ENCODE peak calls at places on chromosomes 2 and 18, in nine cellular contexts. Q is body of pancreas, M is cardiac septum, O is pancreas, N is H54, V is occipital lobe, C is substantia nigra, Y is cardiac fibroblast, L is epithelial cell of prostate. P is an unnamed sample.

GRCh38 chr2:19669605-19670004 is 232.2 kb downstream of the TTC32 start:
- DNase-seq in Q (no peak), M (no peak), O (no peak), N (no peak), V (no peak), C (no peak), Y (no peak), L (no peak), P (no peak)

GRCh38 chr2:156505696-156506095 is 69.5 kb downstream of the GPD2 start:
- DNase-seq in Q (no peak), M (no peak), O (no peak), N (no peak), V (no peak), C (no peak), Y (no peak), L (no peak), P (no peak)

GRCh38 chr2:101696272-101697123 is 1.0 kb upstream of the MAP4K4 start:
- DNase-seq in Q (peak), M (no peak), O (peak), N (no peak), V (no peak), C (peak), Y (peak), L (no peak), P (no peak)

GRCh38 chr2:7649461-7650228 is 732.4 kb downstream of the RNF144A start:
- DNase-seq in Q (no peak), M (no peak), O (no peak), N (no peak), V (no peak), C (no peak), Y (no peak), L (no peak), P (no peak)

GRCh38 chr2:208363485-208363884 is 43.1 kb upstream of the PTH2R start:
- DNase-seq in Q (no peak), M (no peak), O (no peak), N (no peak), V (no peak), C (no peak), Y (peak), L (peak), P (no peak)

GRCh38 chr2:85843543-85843942 is 45.2 kb downstream of the ST3GAL5 start:
- DNase-seq in Q (no peak), M (no peak), O (no peak), N (no peak), V (no peak), C (no peak), Y (peak), L (no peak), P (no peak)

GRCh38 chr2:70328921-70329561 is 27.2 kb upstream of the FAM136A start:
- DNase-seq in Q (peak), M (peak), O (peak), N (peak), V (no peak), C (no peak), Y (peak), L (peak), P (no peak)

GRCh38 chr2:239259173-239259572 is 141.6 kb downstream of the HDAC4 start:
- DNase-seq in Q (no peak), M (peak), O (no peak), N (no peak), V (no peak), C (no peak), Y (no peak), L (no peak), P (peak)

GRCh38 chr18:57834616-57835015 is 31.5 kb upstream of the ATP8B1 start:
- DNase-seq in Q (no peak), M (no peak), O (no peak), N (no peak), V (no peak), C (no peak), Y (peak), L (no peak), P (no peak)

GRCh38 chr18:39600894-39601293 is 2035.3 kb upstream of the CELF4 start:
- DNase-seq in Q (no peak), M (no peak), O (no peak), N (no peak), V (no peak), C (no peak), Y (no peak), L (no peak), P (peak)

GRCh38 chr2:219060821-219061791 is at the start of gene IHH:
- DNase-seq in Q (peak), M (no peak), O (peak), N (no peak), V (no peak), C (no peak), Y (no peak), L (no peak), P (no peak)

GRCh38 chr2:179441551-179441950 is 176.9 kb upstream of the SESTD1 start:
- DNase-seq in Q (no peak), M (no peak), O (no peak), N (no peak), V (no peak), C (no peak), Y (no peak), L (no peak), P (no peak)

P was measured in head of caudate nucleus.